ENCODE peak calls at places on chromosomes 7 and 10, in eight cellular contexts. J is coronary artery, U is RCC 7860, Y is putamen, Q is OCI-LY7, X is NCI-H460, O is HT1080, I is colonic mucosa. W is an unnamed sample.
A peak's percentile ranks its signal among the peaks of the same experiment; 100 is the strongest.

GRCh38 chr10:30364391-30365268 is 15.6 kb upstream of the MTPAP start:
- DNase-seq in J (no peak), U (no peak), Y (no peak), Q (no peak), X (no peak), O (no peak), I (no peak), W (no peak)

GRCh38 chr10:3119796-3120459 is 52.6 kb downstream of the PFKP start:
- DNase-seq in J (no peak), U (no peak), Y (no peak), Q (peak; percentile 10), X (no peak), O (no peak), I (no peak), W (peak; percentile 30)

GRCh38 chr10:110370005-110370404 is 65.3 kb upstream of the SMNDC1 start:
- DNase-seq in J (no peak), U (no peak), Y (no peak), Q (no peak), X (no peak), O (no peak), I (no peak), W (no peak)

GRCh38 chr7:16850772-16851466 is 30.9 kb downstream of the AGR3 start:
- DNase-seq in J (no peak), U (no peak), Y (no peak), Q (no peak), X (no peak), O (no peak), I (no peak), W (no peak)

GRCh38 chr10:43857206-43857952 is 208.7 kb upstream of the ZNF32 start:
- DNase-seq in J (peak; percentile 50), U (peak; percentile 87), Y (no peak), Q (no peak), X (no peak), O (peak; percentile 74), I (no peak), W (no peak)

GRCh38 chr10:35949820-35950219 is 307.7 kb upstream of the FZD8 start:
- DNase-seq in J (no peak), U (no peak), Y (no peak), Q (no peak), X (no peak), O (no peak), I (no peak), W (no peak)

GRCh38 chr7:12244129-12244528 is 33.0 kb downstream of the TMEM106B start:
- DNase-seq in J (no peak), U (no peak), Y (no peak), Q (no peak), X (peak; percentile 40), O (peak; percentile 29), I (peak; percentile 25), W (peak; percentile 78)

GRCh38 chr10:107899075-107899474 is 734.6 kb upstream of the SORCS1 start:
- DNase-seq in J (no peak), U (no peak), Y (no peak), Q (no peak), X (no peak), O (peak; percentile 59), I (no peak), W (no peak)

GRCh38 chr10:88194961-88195367 is 331.5 kb downstream of the PTEN start:
- DNase-seq in J (no peak), U (no peak), Y (no peak), Q (no peak), X (no peak), O (no peak), I (no peak), W (no peak)

GRCh38 chr7:140289804-140290203 is 108.5 kb downstream of the SLC37A3 start:
- DNase-seq in J (no peak), U (no peak), Y (no peak), Q (no peak), X (no peak), O (no peak), I (no peak), W (no peak)

GRCh38 chr7:47446871-47447466 is 134.9 kb downstream of the TNS3 start:
- DNase-seq in J (no peak), U (no peak), Y (no peak), Q (no peak), X (no peak), O (no peak), I (no peak), W (no peak)

GRCh38 chr10:110081914-110082313 is 74.1 kb downstream of the ADD3 start:
- DNase-seq in J (no peak), U (no peak), Y (peak; percentile 78), Q (no peak), X (no peak), O (peak; percentile 77), I (no peak), W (peak; percentile 59)

GRCh38 chr10:132200344-132201110 is 13.8 kb downstream of the DPYSL4 start:
- DNase-seq in J (no peak), U (no peak), Y (no peak), Q (no peak), X (no peak), O (no peak), I (no peak), W (no peak)

GRCh38 chr10:59674211-59674836 is 35.3 kb downstream of the SLC16A9 start:
- DNase-seq in J (no peak), U (no peak), Y (no peak), Q (no peak), X (no peak), O (peak; percentile 62), I (peak; percentile 68), W (peak; percentile 19)

GRCh38 chr7:2530076-2530967 is 10.7 kb downstream of the LFNG start:
- DNase-seq in J (no peak), U (peak; percentile 82), Y (no peak), Q (no peak), X (no peak), O (peak; percentile 61), I (peak; percentile 67), W (peak; percentile 70)

GRCh38 chr7:131604841-131605279 is 48.4 kb upstream of the PODXL start:
- DNase-seq in J (no peak), U (peak; percentile 74), Y (no peak), Q (no peak), X (no peak), O (peak; percentile 97), I (no peak), W (no peak)

GRCh38 chr7:155835446-155836215 is 23.4 kb upstream of the SHH start:
- DNase-seq in J (no peak), U (no peak), Y (no peak), Q (no peak), X (no peak), O (no peak), I (no peak), W (no peak)

GRCh38 chr10:27390681-27391080 is 113.4 kb upstream of the RAB18 start:
- DNase-seq in J (no peak), U (no peak), Y (no peak), Q (no peak), X (no peak), O (no peak), I (no peak), W (no peak)

GRCh38 chr10:103083266-103083976 is 109.7 kb downstream of the NT5C2 start:
- DNase-seq in J (no peak), U (no peak), Y (peak; percentile 52), Q (no peak), X (no peak), O (no peak), I (no peak), W (no peak)

GRCh38 chr7:100021297-100021696 is 5.9 kb downstream of the ZKSCAN1 start:
- DNase-seq in J (no peak), U (no peak), Y (no peak), Q (no peak), X (no peak), O (no peak), I (no peak), W (no peak)

GRCh38 chr10:24223953-24224352 is 15.0 kb downstream of the KIAA1217 start:
- DNase-seq in J (no peak), U (no peak), Y (no peak), Q (no peak), X (no peak), O (no peak), I (no peak), W (no peak)

GRCh38 chr7:28570970-28571288 is 158.6 kb downstream of the CREB5 start:
- DNase-seq in J (no peak), U (peak; percentile 98), Y (no peak), Q (no peak), X (no peak), O (peak; percentile 66), I (no peak), W (no peak)

GRCh38 chr7:149067869-149068268 is 22.6 kb downstream of the ZNF786 start:
- DNase-seq in J (no peak), U (no peak), Y (no peak), Q (peak; percentile 39), X (no peak), O (no peak), I (no peak), W (peak; percentile 58)

GRCh38 chr10:34911661-34912205 is 96.6 kb upstream of the PARD3 start:
- DNase-seq in J (no peak), U (no peak), Y (no peak), Q (no peak), X (no peak), O (no peak), I (no peak), W (no peak)

GRCh38 chr10:119542990-119543813 is 683 bp upstream of the RGS10 start:
- DNase-seq in J (no peak), U (no peak), Y (no peak), Q (peak; percentile 85), X (peak; percentile 44), O (peak; percentile 64), I (peak; percentile 74), W (peak; percentile 54)

GRCh38 chr10:74823791-74824183 is 2.6 kb upstream of the KAT6B start:
- DNase-seq in J (no peak), U (no peak), Y (no peak), Q (no peak), X (no peak), O (no peak), I (no peak), W (peak; percentile 22)

GRCh38 chr7:55552320-55553086 is 19.8 kb downstream of the VOPP1 start:
- DNase-seq in J (no peak), U (peak; percentile 94), Y (peak; percentile 77), Q (no peak), X (no peak), O (peak; percentile 91), I (peak; percentile 68), W (peak; percentile 98)

GRCh38 chr10:12707461-12708185 is 293.9 kb downstream of the CCDC3 start:
- DNase-seq in J (no peak), U (peak; percentile 91), Y (no peak), Q (peak; percentile 22), X (no peak), O (peak; percentile 93), I (peak; percentile 49), W (peak; percentile 40)

GRCh38 chr7:104142147-104142546 is 65.7 kb downstream of the ORC5 start:
- DNase-seq in J (no peak), U (no peak), Y (no peak), Q (no peak), X (no peak), O (no peak), I (no peak), W (no peak)

GRCh38 chr7:141511370-141512335 is 39.6 kb upstream of the AGK start:
- DNase-seq in J (no peak), U (no peak), Y (peak; percentile 45), Q (no peak), X (no peak), O (no peak), I (peak; percentile 20), W (no peak)

GRCh38 chr7:112739436-112740180 is 50.6 kb downstream of the TMEM168 start:
- DNase-seq in J (no peak), U (no peak), Y (no peak), Q (no peak), X (no peak), O (no peak), I (no peak), W (no peak)

GRCh38 chr7:111003883-111004282 is 87.0 kb upstream of the LRRN3 start:
- DNase-seq in J (no peak), U (no peak), Y (no peak), Q (no peak), X (no peak), O (no peak), I (no peak), W (no peak)

GRCh38 chr10:116857156-116857555 is 7.9 kb downstream of the ENO4 start:
- DNase-seq in J (no peak), U (no peak), Y (no peak), Q (no peak), X (no peak), O (no peak), I (no peak), W (no peak)

GRCh38 chr7:18689535-18689934 is 194.0 kb downstream of the HDAC9 start:
- DNase-seq in J (no peak), U (no peak), Y (no peak), Q (no peak), X (no peak), O (no peak), I (no peak), W (no peak)